ENCODE peak calls at places on chromosomes 16 and 17, in five cellular contexts. L is A172; N is stimulated activated CD4-positive, alpha-beta T cell treated with anti-CD3 and anti-CD28 coated beads, Interleukin-4, amount 100 ng/mL, for 4 hours; H is SJCRH30; S is heart right ventricle. A is an unnamed sample.

GRCh38 chr16:9072806-9073341 is 18.6 kb upstream of the HAPSTR1 start:
- DNase-seq in L (peak), N (no peak), H (no peak), S (no peak), A (no peak)

GRCh38 chr16:50846511-50846910 is 104.6 kb downstream of the CYLD start:
- DNase-seq in L (no peak), N (no peak), H (no peak), S (no peak), A (no peak)

GRCh38 chr17:44719444-44719843 is 11.0 kb downstream of the DBF4B start:
- DNase-seq in L (no peak), N (no peak), H (no peak), S (no peak), A (no peak)

GRCh38 chr16:78659668-78660217 is 560.3 kb downstream of the WWOX start:
- DNase-seq in L (no peak), N (no peak), H (no peak), S (no peak), A (no peak)

GRCh38 chr17:66727634-66728570 is 107.0 kb upstream of the CACNG5 start:
- DNase-seq in L (peak), N (peak), H (peak), S (peak), A (peak)

GRCh38 chr17:10144456-10144855 is 54.0 kb downstream of the GAS7 start:
- DNase-seq in L (no peak), N (no peak), H (no peak), S (no peak), A (no peak)

GRCh38 chr16:82660966-82661365 is 34.2 kb downstream of the CDH13 start:
- DNase-seq in L (no peak), N (no peak), H (peak), S (no peak), A (no peak)

GRCh38 chr16:69057400-69058378 is 47.8 kb upstream of the HAS3 start:
- DNase-seq in L (peak), N (no peak), H (no peak), S (no peak), A (no peak)

GRCh38 chr16:84593825-84594724 is 23.8 kb downstream of the COTL1 start:
- DNase-seq in L (peak), N (no peak), H (no peak), S (no peak), A (peak)

GRCh38 chr16:9840761-9841665 is 341.2 kb downstream of the GRIN2A start:
- DNase-seq in L (no peak), N (no peak), H (no peak), S (no peak), A (no peak)

GRCh38 chr17:40473573-40474365 is 27.7 kb downstream of the TNS4 start:
- DNase-seq in L (no peak), N (no peak), H (no peak), S (no peak), A (no peak)

A was measured in left lung.